ENCODE peak calls at places on chromosome 5, in seven cellular contexts. T is activated CD4-positive, alpha-beta T cell treated with anti-CD3 and anti-CD28 coated beads, Interleukin-2, amount 10 ng/mL, durations not matched to agents 7 days and 5 days; Q is mesendoderm; Z is NAMALWA; I is Peyer's patch; F is A673; L is activated T-helper 1 cell treated with anti-CD3 and anti-CD28 coated beads, Interleukin-2, amount 50 U/mL, for 16 hours. A is an unnamed sample.

GRCh38 chr5:142097681-142098080 is 10.9 kb upstream of the NDFIP1 start:
- DNase-seq in T (no peak), Q (peak), Z (no peak), I (no peak), F (no peak), L (no peak), A (no peak)

GRCh38 chr5:174053891-174054290 is 8.4 kb downstream of the NSG2 start:
- DNase-seq in T (no peak), Q (no peak), Z (no peak), I (no peak), F (no peak), L (no peak), A (no peak)

GRCh38 chr5:169629847-169630548 is 7.1 kb upstream of the DOCK2 start:
- DNase-seq in T (no peak), Q (no peak), Z (no peak), I (no peak), F (peak), L (no peak), A (no peak)

GRCh38 chr5:31181376-31181987 is 12.0 kb upstream of the CDH6 start:
- DNase-seq in T (no peak), Q (no peak), Z (no peak), I (no peak), F (no peak), L (no peak), A (no peak)

GRCh38 chr5:74497706-74498105 is 142.8 kb downstream of the ENC1 start:
- DNase-seq in T (no peak), Q (no peak), Z (no peak), I (no peak), F (no peak), L (no peak), A (no peak)

GRCh38 chr5:8826491-8826890 is 719.4 kb downstream of the SEMA5A start:
- DNase-seq in T (no peak), Q (no peak), Z (no peak), I (no peak), F (no peak), L (no peak), A (no peak)

GRCh38 chr5:82259172-82259800 is 18.9 kb downstream of the RPS23 start:
- DNase-seq in T (no peak), Q (peak), Z (peak), I (no peak), F (peak), L (no peak), A (no peak)

GRCh38 chr5:179370490-179371122 is 25.3 kb upstream of the ADAMTS2 start:
- DNase-seq in T (no peak), Q (no peak), Z (no peak), I (no peak), F (no peak), L (no peak), A (no peak)

GRCh38 chr5:1235838-1236237 is 10.7 kb downstream of the SLC6A18 start:
- DNase-seq in T (no peak), Q (no peak), Z (no peak), I (no peak), F (no peak), L (no peak), A (no peak)

GRCh38 chr5:141914154-141914743 is 9.4 kb upstream of the DELE1 start:
- DNase-seq in T (no peak), Q (peak), Z (no peak), I (peak), F (no peak), L (no peak), A (no peak)

GRCh38 chr5:169549453-169549852 is 34.1 kb upstream of the SPDL1 start:
- DNase-seq in T (no peak), Q (no peak), Z (no peak), I (no peak), F (no peak), L (no peak), A (no peak)

GRCh38 chr5:118692811-118693342 is 295.5 kb downstream of the DTWD2 start:
- DNase-seq in T (no peak), Q (peak), Z (no peak), I (no peak), F (peak), L (no peak), A (no peak)

GRCh38 chr5:1948111-1948510 is 65.4 kb upstream of the IRX4 start:
- DNase-seq in T (no peak), Q (peak), Z (no peak), I (no peak), F (no peak), L (no peak), A (no peak)

GRCh38 chr5:92518318-92518913 is 1062.6 kb downstream of the NR2F1-AS1 start:
- DNase-seq in T (no peak), Q (peak), Z (peak), I (no peak), F (peak), L (no peak), A (no peak)

GRCh38 chr5:180421672-180422071 is 68.5 kb upstream of the GFPT2 start:
- DNase-seq in T (no peak), Q (no peak), Z (no peak), I (no peak), F (no peak), L (no peak), A (no peak)

GRCh38 chr5:79573983-79574890 is 38.0 kb upstream of the TENT2 start:
- DNase-seq in T (no peak), Q (no peak), Z (no peak), I (no peak), F (no peak), L (no peak), A (no peak)

GRCh38 chr5:171495122-171495700 is 75.8 kb downstream of the FGF18 start:
- DNase-seq in T (no peak), Q (peak), Z (no peak), I (no peak), F (peak), L (no peak), A (no peak)

GRCh38 chr5:99068944-99069650 is 140.3 kb upstream of the CHD1 start:
- DNase-seq in T (no peak), Q (no peak), Z (no peak), I (no peak), F (no peak), L (no peak), A (no peak)

GRCh38 chr5:139982157-139982974 is 60.7 kb downstream of the NRG2 start:
- DNase-seq in T (no peak), Q (peak), Z (peak), I (no peak), F (peak), L (no peak), A (no peak)

GRCh38 chr5:176661676-176662075 is 14.4 kb downstream of the TSPAN17 start:
- DNase-seq in T (no peak), Q (no peak), Z (no peak), I (no peak), F (no peak), L (no peak), A (no peak)

GRCh38 chr5:23303433-23303832 is 204.0 kb upstream of the PRDM9 start:
- DNase-seq in T (no peak), Q (no peak), Z (no peak), I (no peak), F (no peak), L (no peak), A (no peak)

GRCh38 chr5:1535646-1536045 is 11.9 kb upstream of the LPCAT1 start:
- DNase-seq in T (no peak), Q (no peak), Z (no peak), I (no peak), F (no peak), L (no peak), A (peak)

GRCh38 chr5:172611913-172612312 is 29.1 kb upstream of the NEURL1B start:
- DNase-seq in T (no peak), Q (no peak), Z (no peak), I (no peak), F (no peak), L (no peak), A (no peak)

GRCh38 chr5:32709789-32710334 is 1.3 kb upstream of the NPR3 start:
- DNase-seq in T (peak), Q (peak), Z (peak), I (no peak), F (peak), L (no peak), A (peak)

GRCh38 chr5:167653645-167654106 is 637.8 kb upstream of the WWC1 start:
- DNase-seq in T (no peak), Q (no peak), Z (no peak), I (no peak), F (no peak), L (no peak), A (no peak)

GRCh38 chr5:37810311-37810710 is 29.5 kb downstream of the GDNF start:
- DNase-seq in T (no peak), Q (no peak), Z (no peak), I (no peak), F (no peak), L (no peak), A (no peak)

GRCh38 chr5:88660326-88660946 is 222.5 kb downstream of the MEF2C start:
- DNase-seq in T (no peak), Q (peak), Z (peak), I (no peak), F (no peak), L (no peak), A (no peak)

GRCh38 chr5:14156611-14157493 is 13.7 kb downstream of the TRIO start:
- DNase-seq in T (no peak), Q (peak), Z (peak), I (no peak), F (peak), L (no peak), A (no peak)

GRCh38 chr5:1129725-1130082 is 17.8 kb upstream of the SLC12A7 start:
- DNase-seq in T (no peak), Q (no peak), Z (no peak), I (peak), F (no peak), L (no peak), A (no peak)

GRCh38 chr5:157387683-157388093 is 72.3 kb upstream of the NIPAL4 start:
- DNase-seq in T (no peak), Q (peak), Z (no peak), I (no peak), F (peak), L (no peak), A (no peak)

GRCh38 chr5:179895861-179896260 is 11.8 kb downstream of the TBC1D9B start:
- DNase-seq in T (no peak), Q (no peak), Z (no peak), I (no peak), F (no peak), L (no peak), A (no peak)

GRCh38 chr5:77645158-77645994 is 6.9 kb upstream of the OTP start:
- DNase-seq in T (no peak), Q (no peak), Z (peak), I (no peak), F (peak), L (no peak), A (no peak)

GRCh38 chr5:61805101-61805500 is 473.0 kb downstream of the ZSWIM6 start:
- DNase-seq in T (no peak), Q (peak), Z (no peak), I (no peak), F (peak), L (no peak), A (no peak)

GRCh38 chr5:142634375-142635018 is 51.4 kb downstream of the FGF1 start:
- DNase-seq in T (no peak), Q (no peak), Z (no peak), I (no peak), F (no peak), L (no peak), A (no peak)

GRCh38 chr5:98454407-98454806 is 319.1 kb upstream of the RGMB start:
- DNase-seq in T (no peak), Q (no peak), Z (no peak), I (no peak), F (no peak), L (no peak), A (no peak)

GRCh38 chr5:124952566-124952965 is 206.1 kb upstream of the ZNF608 start:
- DNase-seq in T (no peak), Q (no peak), Z (peak), I (no peak), F (no peak), L (no peak), A (peak)

A was measured in CD4-positive, CD25-positive, alpha-beta regulatory T cell.